ENCODE peak calls at places on chromosomes 3 and 15, in eight cellular contexts. O is aorta; U is AG04450; N is tibial nerve; Q is breast epithelium; R is naive thymus-derived CD4-positive, alpha-beta T cell; F is body of pancreas; X is fibroblast of lung. Y is an unnamed sample.

GRCh38 chr3:106277731-106278130 is 408.9 kb upstream of the CBLB start:
- DNase-seq in O (no peak), U (no peak), N (no peak), Q (no peak), R (no peak), F (no peak), X (no peak), Y (no peak)

GRCh38 chr3:24583004-24583403 is 88.4 kb upstream of the THRB start:
- DNase-seq in O (no peak), U (no peak), N (no peak), Q (no peak), R (no peak), F (no peak), X (no peak), Y (no peak)

GRCh38 chr15:47466357-47466756 is 250.9 kb upstream of the SEMA6D start:
- DNase-seq in O (no peak), U (no peak), N (no peak), Q (no peak), R (no peak), F (no peak), X (peak), Y (no peak)

GRCh38 chr3:127712461-127712860 is 39.7 kb downstream of the ABTB1 start:
- DNase-seq in O (no peak), U (no peak), N (no peak), Q (no peak), R (no peak), F (no peak), X (no peak), Y (peak)

GRCh38 chr15:31435256-31435781 is 108.7 kb downstream of the KLF13 start:
- DNase-seq in O (peak), U (peak), N (peak), Q (no peak), R (peak), F (peak), X (peak), Y (peak)

GRCh38 chr3:101017048-101017447 is 23.8 kb upstream of the ABI3BP start:
- DNase-seq in O (no peak), U (no peak), N (no peak), Q (no peak), R (no peak), F (no peak), X (peak), Y (no peak)

GRCh38 chr15:47384316-47384715 is 333.0 kb upstream of the SEMA6D start:
- DNase-seq in O (no peak), U (peak), N (peak), Q (no peak), R (no peak), F (no peak), X (peak), Y (no peak)

GRCh38 chr3:95923496-95924210 is 890.7 kb upstream of the EPHA6 start:
- DNase-seq in O (no peak), U (peak), N (peak), Q (no peak), R (no peak), F (peak), X (peak), Y (peak)

GRCh38 chr3:3740061-3740460 is 59.2 kb upstream of the LRRN1 start:
- DNase-seq in O (no peak), U (no peak), N (no peak), Q (no peak), R (no peak), F (no peak), X (no peak), Y (no peak)

GRCh38 chr15:55250392-55250791 is 39.2 kb downstream of the RAB27A start:
- DNase-seq in O (no peak), U (peak), N (no peak), Q (no peak), R (no peak), F (no peak), X (no peak), Y (peak)

GRCh38 chr3:61561374-61562041 is at the start of gene PTPRG:
- DNase-seq in O (peak), U (peak), N (peak), Q (peak), R (no peak), F (peak), X (peak), Y (peak)

GRCh38 chr15:27776501-27776900 is 322.6 kb downstream of the OCA2 start:
- DNase-seq in O (no peak), U (no peak), N (no peak), Q (no peak), R (no peak), F (no peak), X (no peak), Y (no peak)

GRCh38 chr15:101684384-101684783 is 32.2 kb upstream of the TM2D3 start:
- DNase-seq in O (no peak), U (peak), N (no peak), Q (no peak), R (no peak), F (no peak), X (peak), Y (no peak)

GRCh38 chr3:47475029-47475569 is 642 bp downstream of the SCAP start:
- DNase-seq in O (no peak), U (no peak), N (no peak), Q (no peak), R (peak), F (peak), X (peak), Y (no peak)

GRCh38 chr3:12961726-12962036 is 111.5 kb downstream of the IQSEC1 start:
- DNase-seq in O (no peak), U (no peak), N (no peak), Q (no peak), R (no peak), F (no peak), X (no peak), Y (no peak)

GRCh38 chr15:37070686-37071085 is 29.7 kb downstream of the MEIS2 start:
- DNase-seq in O (no peak), U (no peak), N (no peak), Q (no peak), R (no peak), F (no peak), X (no peak), Y (no peak)

GRCh38 chr3:196073188-196073838 is 8.6 kb downstream of the TFRC start:
- DNase-seq in O (no peak), U (peak), N (peak), Q (no peak), R (peak), F (peak), X (peak), Y (peak)

GRCh38 chr15:79978694-79979519 is 7.9 kb upstream of the BCL2A1 start:
- DNase-seq in O (no peak), U (peak), N (peak), Q (no peak), R (no peak), F (no peak), X (peak), Y (peak)

GRCh38 chr3:37901721-37902120 is 40.0 kb downstream of the CTDSPL start:
- DNase-seq in O (no peak), U (no peak), N (no peak), Q (no peak), R (no peak), F (no peak), X (no peak), Y (no peak)

GRCh38 chr3:18946524-18946923 is 201.8 kb upstream of the KCNH8 start:
- DNase-seq in O (no peak), U (no peak), N (no peak), Q (no peak), R (no peak), F (no peak), X (no peak), Y (no peak)

GRCh38 chr3:126507886-126508285 is 9.7 kb downstream of the UROC1 start:
- DNase-seq in O (peak), U (no peak), N (no peak), Q (no peak), R (peak), F (no peak), X (no peak), Y (no peak)

GRCh38 chr15:31306426-31307269 is 20.0 kb upstream of the KLF13 start:
- DNase-seq in O (no peak), U (no peak), N (no peak), Q (no peak), R (no peak), F (no peak), X (peak), Y (no peak)

GRCh38 chr3:9951962-9952805 is at the start of gene PRRT3:
- DNase-seq in O (peak), U (no peak), N (no peak), Q (no peak), R (peak), F (no peak), X (peak), Y (no peak)

GRCh38 chr3:126954141-126954845 is 28.6 kb upstream of the PLXNA1 start:
- DNase-seq in O (peak), U (no peak), N (no peak), Q (no peak), R (no peak), F (no peak), X (no peak), Y (no peak)

GRCh38 chr3:101036213-101036618 is 43.0 kb upstream of the ABI3BP start:
- DNase-seq in O (no peak), U (peak), N (peak), Q (no peak), R (no peak), F (peak), X (peak), Y (no peak)

GRCh38 chr15:77354064-77354463 is 65.8 kb downstream of the PEAK1 start:
- DNase-seq in O (no peak), U (no peak), N (no peak), Q (no peak), R (no peak), F (no peak), X (no peak), Y (no peak)

GRCh38 chr15:98650871-98651481 is 2.6 kb downstream of the IGF1R start:
- DNase-seq in O (no peak), U (no peak), N (peak), Q (no peak), R (peak), F (peak), X (peak), Y (no peak)

GRCh38 chr3:44862221-44862637 is 517 bp downstream of the TMEM42 start:
- DNase-seq in O (no peak), U (no peak), N (no peak), Q (no peak), R (no peak), F (peak), X (peak), Y (no peak)

GRCh38 chr15:82532383-82532990 is 7.8 kb downstream of the RPS17 start:
- DNase-seq in O (no peak), U (no peak), N (no peak), Q (no peak), R (no peak), F (no peak), X (no peak), Y (no peak)

GRCh38 chr3:104269771-104270170 is 1096.9 kb upstream of the ALCAM start:
- DNase-seq in O (no peak), U (no peak), N (no peak), Q (no peak), R (no peak), F (no peak), X (no peak), Y (no peak)

GRCh38 chr15:88918738-88919137 is 5.6 kb upstream of the MFGE8 start:
- DNase-seq in O (peak), U (peak), N (peak), Q (no peak), R (no peak), F (no peak), X (peak), Y (no peak)

GRCh38 chr15:43329222-43329959 is 982 bp downstream of the LCMT2 start:
- DNase-seq in O (peak), U (no peak), N (no peak), Q (no peak), R (peak), F (peak), X (no peak), Y (no peak)

GRCh38 chr15:70286110-70286806 is 188.5 kb upstream of the TLE3 start:
- DNase-seq in O (peak), U (no peak), N (no peak), Q (no peak), R (no peak), F (no peak), X (no peak), Y (peak)

GRCh38 chr3:128051837-128052766 is at the start of gene SEC61A1:
- DNase-seq in O (peak), U (peak), N (peak), Q (peak), R (peak), F (peak), X (peak), Y (peak)

GRCh38 chr3:112865757-112866156 is 19.1 kb upstream of the CD200R1L start:
- DNase-seq in O (no peak), U (no peak), N (no peak), Q (no peak), R (no peak), F (no peak), X (no peak), Y (no peak)

GRCh38 chr3:131794766-131795381 is 239.9 kb downstream of the CPNE4 start:
- DNase-seq in O (no peak), U (peak), N (peak), Q (no peak), R (no peak), F (peak), X (peak), Y (peak)

GRCh38 chr15:63372018-63372705 is 9.5 kb downstream of the CA12 start:
- DNase-seq in O (peak), U (peak), N (peak), Q (no peak), R (no peak), F (no peak), X (peak), Y (no peak)
- H3K27ac ChIP-seq in O (no peak), U (peak), N (peak), Q (peak), R (no peak), F (peak), X (peak), Y (no peak)

DNA sequence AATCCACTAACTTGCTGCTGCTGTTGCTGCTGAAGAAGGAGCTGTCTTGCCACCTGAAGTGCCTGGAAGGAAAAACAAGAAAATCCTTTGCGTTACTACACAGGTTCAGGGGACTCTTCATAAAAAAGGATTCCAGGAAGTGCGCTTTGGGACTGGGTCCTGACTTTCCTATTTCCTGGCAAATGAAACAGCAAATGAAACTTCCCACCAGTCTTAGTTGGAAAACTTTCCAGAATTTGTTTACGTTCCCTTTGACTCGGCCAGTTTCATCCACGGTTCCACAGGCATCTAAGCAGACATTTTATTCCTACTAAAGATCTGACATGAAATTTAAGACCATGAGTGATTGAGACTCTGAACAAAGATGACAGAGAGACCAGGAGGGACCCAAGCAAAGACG is 471.0 kb downstream of the FOXP1 start:
- DNase-seq in O (no peak), U (no peak), N (no peak), Q (no peak), R (no peak), F (no peak), X (no peak), Y (no peak)
- H3K27ac ChIP-seq in O (peak), U (peak), N (peak), Q (peak), R (no peak), F (no peak), X (peak), Y (no peak)

GRCh38 chr3:193874997-193875593 is 260.9 kb upstream of the HES1 start:
- DNase-seq in O (no peak), U (no peak), N (no peak), Q (no peak), R (no peak), F (no peak), X (no peak), Y (no peak)
- H3K27ac ChIP-seq in O (no peak), U (no peak), N (no peak), Q (no peak), R (no peak), F (peak), X (no peak), Y (no peak)

GRCh38 chr3:123338620-123339061 is 110.2 kb downstream of the ADCY5 start:
- DNase-seq in O (peak), U (no peak), N (no peak), Q (peak), R (no peak), F (no peak), X (no peak), Y (no peak)
- H3K27ac ChIP-seq in O (no peak), U (no peak), N (no peak), Q (no peak), R (no peak), F (peak), X (no peak), Y (no peak)

GRCh38 chr3:113898892-113899291 is 48.9 kb upstream of the ZDHHC23 start:
- DNase-seq in O (no peak), U (no peak), N (no peak), Q (no peak), R (no peak), F (no peak), X (peak), Y (no peak)

GRCh38 chr3:113895964-113896363 is 51.8 kb upstream of the ZDHHC23 start:
- DNase-seq in O (no peak), U (no peak), N (no peak), Q (no peak), R (no peak), F (no peak), X (no peak), Y (no peak)

GRCh38 chr3:113896930-113897329 is 50.9 kb upstream of the ZDHHC23 start:
- DNase-seq in O (no peak), U (no peak), N (no peak), Q (no peak), R (no peak), F (no peak), X (no peak), Y (no peak)

GRCh38 chr3:113894927-113895326 is 52.9 kb upstream of the ZDHHC23 start:
- DNase-seq in O (no peak), U (no peak), N (no peak), Q (no peak), R (no peak), F (no peak), X (no peak), Y (peak)

GRCh38 chr3:113897373-113897777 is 50.4 kb upstream of the ZDHHC23 start:
- DNase-seq in O (no peak), U (no peak), N (no peak), Q (no peak), R (no peak), F (peak), X (no peak), Y (no peak)
- H3K27ac ChIP-seq in O (no peak), U (no peak), N (no peak), Q (peak), R (no peak), F (peak), X (no peak), Y (peak)